ENCODE peak calls at places on chromosomes 7 and 10, in nine cellular contexts. One of them, this sample, is unnamed.

GRCh38 chr10:33935350-33935749 is 600.9 kb upstream of the NRP1 start:
- DNase-seq in body of pancreas: no peak
- DNase-seq in fibroblast of lung: no peak
- DNase-seq in bronchial epithelial cell: no peak
- DNase-seq in AG10803: no peak
- DNase-seq in iPS DF 6.9: no peak
- DNase-seq in PC-3: no peak
- DNase-seq in cardiac fibroblast: no peak
- DNase-seq in cardiac muscle cell: no peak
- DNase-seq in this sample: no peak

GRCh38 chr10:76051007-76051936 is 619.8 kb downstream of the LRMDA start:
- DNase-seq in fibroblast of lung: no peak
- DNase-seq in AG10803: no peak
- DNase-seq in cardiac fibroblast: no peak
- DNase-seq in bronchial epithelial cell: no peak
- DNase-seq in cardiac muscle cell: no peak
- DNase-seq in body of pancreas: no peak
- DNase-seq in PC-3: no peak
- DNase-seq in iPS DF 6.9: no peak
- DNase-seq in this sample: peak

GRCh38 chr10:24518981-24519597 is 204.6 kb downstream of the ARHGAP21 start:
- DNase-seq in PC-3: peak
- DNase-seq in body of pancreas: peak
- DNase-seq in iPS DF 6.9: peak
- DNase-seq in cardiac muscle cell: peak
- DNase-seq in fibroblast of lung: peak
- DNase-seq in bronchial epithelial cell: peak
- DNase-seq in cardiac fibroblast: peak
- DNase-seq in AG10803: peak
- DNase-seq in this sample: peak

GRCh38 chr10:99285846-99286245 is 43.3 kb upstream of the CNNM1 start:
- DNase-seq in fibroblast of lung: peak
- DNase-seq in cardiac fibroblast: peak
- DNase-seq in body of pancreas: no peak
- DNase-seq in iPS DF 6.9: no peak
- DNase-seq in AG10803: peak
- DNase-seq in cardiac muscle cell: no peak
- DNase-seq in PC-3: no peak
- DNase-seq in bronchial epithelial cell: peak
- DNase-seq in this sample: no peak

GRCh38 chr10:3781458-3782098 is 3.4 kb downstream of the KLF6 start:
- DNase-seq in bronchial epithelial cell: no peak
- DNase-seq in AG10803: peak
- DNase-seq in cardiac muscle cell: peak
- DNase-seq in body of pancreas: peak
- DNase-seq in PC-3: peak
- DNase-seq in iPS DF 6.9: no peak
- DNase-seq in fibroblast of lung: peak
- DNase-seq in cardiac fibroblast: peak
- DNase-seq in this sample: peak

GRCh38 chr10:132710746-132711617 is 75.0 kb downstream of the NKX6-2 start:
- DNase-seq in body of pancreas: no peak
- DNase-seq in PC-3: no peak
- DNase-seq in bronchial epithelial cell: no peak
- DNase-seq in fibroblast of lung: no peak
- DNase-seq in AG10803: no peak
- DNase-seq in iPS DF 6.9: no peak
- DNase-seq in cardiac fibroblast: no peak
- DNase-seq in cardiac muscle cell: no peak
- DNase-seq in this sample: no peak

GRCh38 chr10:12509016-12509793 is 159.9 kb downstream of the CAMK1D start:
- DNase-seq in bronchial epithelial cell: peak
- DNase-seq in AG10803: no peak
- DNase-seq in fibroblast of lung: no peak
- DNase-seq in PC-3: no peak
- DNase-seq in iPS DF 6.9: no peak
- DNase-seq in cardiac muscle cell: no peak
- DNase-seq in cardiac fibroblast: no peak
- DNase-seq in body of pancreas: no peak
- DNase-seq in this sample: no peak

GRCh38 chr7:100739934-100740333 is 6.5 kb downstream of the ZAN start:
- DNase-seq in body of pancreas: no peak
- DNase-seq in PC-3: no peak
- DNase-seq in fibroblast of lung: no peak
- DNase-seq in bronchial epithelial cell: no peak
- DNase-seq in iPS DF 6.9: no peak
- DNase-seq in cardiac fibroblast: no peak
- DNase-seq in cardiac muscle cell: no peak
- DNase-seq in AG10803: no peak
- DNase-seq in this sample: no peak

GRCh38 chr7:55590517-55591281 is 18.4 kb upstream of the VOPP1 start:
- DNase-seq in AG10803: no peak
- DNase-seq in fibroblast of lung: no peak
- DNase-seq in cardiac fibroblast: no peak
- DNase-seq in iPS DF 6.9: no peak
- DNase-seq in cardiac muscle cell: no peak
- DNase-seq in body of pancreas: no peak
- DNase-seq in bronchial epithelial cell: no peak
- DNase-seq in PC-3: no peak
- DNase-seq in this sample: no peak

GRCh38 chr7:96084880-96085551 is 236.9 kb downstream of the SLC25A13 start:
- DNase-seq in AG10803: peak
- DNase-seq in fibroblast of lung: peak
- DNase-seq in bronchial epithelial cell: peak
- DNase-seq in iPS DF 6.9: no peak
- DNase-seq in cardiac fibroblast: peak
- DNase-seq in body of pancreas: no peak
- DNase-seq in PC-3: peak
- DNase-seq in cardiac muscle cell: peak
- DNase-seq in this sample: no peak

GRCh38 chr7:107684287-107684686 is 23.7 kb downstream of the SLC26A4 start:
- DNase-seq in iPS DF 6.9: no peak
- DNase-seq in bronchial epithelial cell: no peak
- DNase-seq in fibroblast of lung: no peak
- DNase-seq in AG10803: no peak
- DNase-seq in body of pancreas: no peak
- DNase-seq in PC-3: no peak
- DNase-seq in cardiac fibroblast: no peak
- DNase-seq in cardiac muscle cell: no peak
- DNase-seq in this sample: no peak

GRCh38 chr10:123808873-123809272 is 82.7 kb downstream of the CPXM2 start:
- DNase-seq in fibroblast of lung: peak
- DNase-seq in AG10803: peak
- DNase-seq in PC-3: peak
- DNase-seq in iPS DF 6.9: no peak
- DNase-seq in cardiac fibroblast: peak
- DNase-seq in body of pancreas: no peak
- DNase-seq in cardiac muscle cell: peak
- DNase-seq in bronchial epithelial cell: peak
- DNase-seq in this sample: peak

GRCh38 chr7:158973440-158973839 is 117.1 kb downstream of the DYNC2I1 start:
- DNase-seq in cardiac muscle cell: peak
- DNase-seq in fibroblast of lung: no peak
- DNase-seq in iPS DF 6.9: no peak
- DNase-seq in cardiac fibroblast: no peak
- DNase-seq in AG10803: no peak
- DNase-seq in body of pancreas: peak
- DNase-seq in bronchial epithelial cell: no peak
- DNase-seq in PC-3: peak
- DNase-seq in this sample: peak

GRCh38 chr7:36683695-36684357 is 40.5 kb downstream of the AOAH start:
- DNase-seq in fibroblast of lung: peak
- DNase-seq in cardiac muscle cell: peak
- DNase-seq in PC-3: no peak
- DNase-seq in iPS DF 6.9: no peak
- DNase-seq in cardiac fibroblast: peak
- DNase-seq in AG10803: no peak
- DNase-seq in body of pancreas: no peak
- DNase-seq in bronchial epithelial cell: peak
- DNase-seq in this sample: no peak

GRCh38 chr10:113059001-113059780 is 109.1 kb downstream of the TCF7L2 start:
- DNase-seq in AG10803: peak
- DNase-seq in cardiac fibroblast: peak
- DNase-seq in iPS DF 6.9: no peak
- DNase-seq in PC-3: no peak
- DNase-seq in bronchial epithelial cell: no peak
- DNase-seq in cardiac muscle cell: peak
- DNase-seq in body of pancreas: no peak
- DNase-seq in fibroblast of lung: peak
- DNase-seq in this sample: peak
- H3K4me3 ChIP-seq in AG10803: peak
- H3K4me3 ChIP-seq in cardiac fibroblast: peak
- H3K4me3 ChIP-seq in iPS DF 6.9: no peak
- H3K4me3 ChIP-seq in PC-3: no peak
- H3K4me3 ChIP-seq in bronchial epithelial cell: no peak
- H3K4me3 ChIP-seq in cardiac muscle cell: no peak
- H3K4me3 ChIP-seq in body of pancreas: no peak
- H3K4me3 ChIP-seq in fibroblast of lung: peak
- H3K4me3 ChIP-seq in this sample: no peak

DNA sequence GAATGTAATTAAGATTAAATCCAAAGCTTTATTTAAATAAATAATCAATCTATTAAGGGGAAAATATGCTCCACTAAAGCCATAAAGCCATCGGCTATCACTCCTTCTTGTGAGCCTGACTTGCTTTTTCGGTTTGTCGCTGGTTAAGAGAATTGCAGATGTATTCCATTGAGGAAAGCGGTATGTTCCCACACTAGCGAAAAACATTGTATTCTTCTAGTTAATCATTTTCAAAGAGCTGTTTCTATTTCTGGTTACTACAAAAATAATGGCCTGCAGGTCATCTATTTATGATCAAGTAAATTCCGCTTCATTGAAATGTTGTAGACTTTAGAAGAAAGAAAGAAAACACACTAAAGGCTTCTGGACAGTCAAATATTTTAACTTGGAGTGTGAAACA is 173.4 kb downstream of the CACNB2 start:
- DNase-seq in body of pancreas: no peak
- DNase-seq in AG10803: no peak
- DNase-seq in cardiac fibroblast: no peak
- DNase-seq in cardiac muscle cell: no peak
- DNase-seq in iPS DF 6.9: no peak
- DNase-seq in bronchial epithelial cell: no peak
- DNase-seq in fibroblast of lung: no peak
- DNase-seq in PC-3: no peak
- DNase-seq in this sample: no peak
- H3K4me3 ChIP-seq in body of pancreas: no peak
- H3K4me3 ChIP-seq in AG10803: no peak
- H3K4me3 ChIP-seq in cardiac fibroblast: no peak
- H3K4me3 ChIP-seq in cardiac muscle cell: no peak
- H3K4me3 ChIP-seq in iPS DF 6.9: no peak
- H3K4me3 ChIP-seq in bronchial epithelial cell: no peak
- H3K4me3 ChIP-seq in fibroblast of lung: no peak
- H3K4me3 ChIP-seq in PC-3: no peak
- H3K4me3 ChIP-seq in this sample: no peak

GRCh38 chr7:1913290-1914282 is 243.5 kb downstream of the ELFN1 start:
- DNase-seq in iPS DF 6.9: no peak
- DNase-seq in body of pancreas: no peak
- DNase-seq in AG10803: no peak
- DNase-seq in bronchial epithelial cell: no peak
- DNase-seq in cardiac fibroblast: no peak
- DNase-seq in PC-3: no peak
- DNase-seq in fibroblast of lung: no peak
- DNase-seq in cardiac muscle cell: no peak
- DNase-seq in this sample: no peak
- H3K4me3 ChIP-seq in iPS DF 6.9: no peak
- H3K4me3 ChIP-seq in body of pancreas: no peak
- H3K4me3 ChIP-seq in AG10803: no peak
- H3K4me3 ChIP-seq in bronchial epithelial cell: no peak
- H3K4me3 ChIP-seq in cardiac fibroblast: no peak
- H3K4me3 ChIP-seq in PC-3: no peak
- H3K4me3 ChIP-seq in fibroblast of lung: no peak
- H3K4me3 ChIP-seq in cardiac muscle cell: no peak
- H3K4me3 ChIP-seq in this sample: no peak

GRCh38 chr7:27154369-27154768 is 2.0 kb upstream of the HOXA3 start:
- DNase-seq in PC-3: no peak
- DNase-seq in body of pancreas: no peak
- DNase-seq in AG10803: no peak
- DNase-seq in cardiac fibroblast: no peak
- DNase-seq in bronchial epithelial cell: no peak
- DNase-seq in iPS DF 6.9: no peak
- DNase-seq in cardiac muscle cell: no peak
- DNase-seq in fibroblast of lung: no peak
- DNase-seq in this sample: no peak
- H3K4me3 ChIP-seq in PC-3: no peak
- H3K4me3 ChIP-seq in body of pancreas: no peak
- H3K4me3 ChIP-seq in AG10803: no peak
- H3K4me3 ChIP-seq in cardiac fibroblast: no peak
- H3K4me3 ChIP-seq in bronchial epithelial cell: no peak
- H3K4me3 ChIP-seq in iPS DF 6.9: no peak
- H3K4me3 ChIP-seq in cardiac muscle cell: no peak
- H3K4me3 ChIP-seq in fibroblast of lung: no peak
- H3K4me3 ChIP-seq in this sample: no peak

GRCh38 chr7:76513817-76514799 is 3.8 kb downstream of the UPK3B start:
- DNase-seq in fibroblast of lung: no peak
- DNase-seq in cardiac muscle cell: no peak
- DNase-seq in PC-3: no peak
- DNase-seq in body of pancreas: no peak
- DNase-seq in AG10803: no peak
- DNase-seq in bronchial epithelial cell: no peak
- DNase-seq in cardiac fibroblast: no peak
- DNase-seq in iPS DF 6.9: no peak
- DNase-seq in this sample: no peak

GRCh38 chr7:76514926-76515325 is 4.6 kb downstream of the UPK3B start:
- DNase-seq in PC-3: no peak
- DNase-seq in bronchial epithelial cell: no peak
- DNase-seq in AG10803: no peak
- DNase-seq in iPS DF 6.9: no peak
- DNase-seq in fibroblast of lung: no peak
- DNase-seq in cardiac fibroblast: no peak
- DNase-seq in cardiac muscle cell: no peak
- DNase-seq in body of pancreas: no peak
- DNase-seq in this sample: no peak

GRCh38 chr7:76509931-76510877 is at the start of gene UPK3B:
- DNase-seq in cardiac fibroblast: no peak
- DNase-seq in body of pancreas: peak
- DNase-seq in cardiac muscle cell: peak
- DNase-seq in PC-3: peak
- DNase-seq in bronchial epithelial cell: peak
- DNase-seq in AG10803: no peak
- DNase-seq in iPS DF 6.9: peak
- DNase-seq in fibroblast of lung: peak
- DNase-seq in this sample: peak

GRCh38 chr7:76512941-76513816 is 2.8 kb downstream of the UPK3B start:
- DNase-seq in fibroblast of lung: no peak
- DNase-seq in cardiac muscle cell: peak
- DNase-seq in iPS DF 6.9: peak
- DNase-seq in cardiac fibroblast: no peak
- DNase-seq in bronchial epithelial cell: no peak
- DNase-seq in PC-3: peak
- DNase-seq in AG10803: no peak
- DNase-seq in body of pancreas: no peak
- DNase-seq in this sample: peak

GRCh38 chr7:76515999-76516443 is 5.7 kb downstream of the UPK3B start:
- DNase-seq in cardiac muscle cell: peak
- DNase-seq in fibroblast of lung: peak
- DNase-seq in cardiac fibroblast: no peak
- DNase-seq in iPS DF 6.9: no peak
- DNase-seq in bronchial epithelial cell: peak
- DNase-seq in AG10803: peak
- DNase-seq in body of pancreas: peak
- DNase-seq in PC-3: peak
- DNase-seq in this sample: no peak
- H3K4me3 ChIP-seq in cardiac muscle cell: no peak
- H3K4me3 ChIP-seq in fibroblast of lung: no peak
- H3K4me3 ChIP-seq in cardiac fibroblast: no peak
- H3K4me3 ChIP-seq in iPS DF 6.9: no peak
- H3K4me3 ChIP-seq in bronchial epithelial cell: no peak
- H3K4me3 ChIP-seq in AG10803: no peak
- H3K4me3 ChIP-seq in body of pancreas: no peak
- H3K4me3 ChIP-seq in PC-3: no peak
- H3K4me3 ChIP-seq in this sample: no peak

This sample was measured in mesendoderm.